ENCODE peak calls at places on chromosomes 4 and X, in six cellular contexts. One of them, this sample, is unnamed.

GRCh38 chr4:140653718-140654515 is 85.2 kb upstream of the UCP1 start:
- DNase-seq in HFFc6: no peak
- DNase-seq in ascending aorta: no peak
- DNase-seq in bronchial epithelial cell: no peak
- DNase-seq in lung: no peak
- DNase-seq in mesothelial cell of epicardium: no peak
- DNase-seq in this sample: no peak

GRCh38 chr4:87068591-87069021 is 133.8 kb downstream of the AFF1 start:
- DNase-seq in ascending aorta: no peak
- DNase-seq in bronchial epithelial cell: no peak
- DNase-seq in lung: no peak
- DNase-seq in mesothelial cell of epicardium: no peak
- DNase-seq in HFFc6: no peak
- DNase-seq in this sample: no peak

GRCh38 chrX:49053223-49054072 is 5.4 kb upstream of the CCDC120 start:
- DNase-seq in HFFc6: no peak
- DNase-seq in ascending aorta: peak
- DNase-seq in bronchial epithelial cell: no peak
- DNase-seq in lung: peak
- DNase-seq in mesothelial cell of epicardium: peak
- DNase-seq in this sample: no peak

GRCh38 chr4:42347076-42347475 is 50.2 kb upstream of the SHISA3 start:
- DNase-seq in bronchial epithelial cell: no peak
- DNase-seq in ascending aorta: no peak
- DNase-seq in lung: no peak
- DNase-seq in HFFc6: no peak
- DNase-seq in mesothelial cell of epicardium: no peak
- DNase-seq in this sample: no peak

GRCh38 chrX:11836284-11836683 is 78.2 kb downstream of the MSL3 start:
- DNase-seq in lung: no peak
- DNase-seq in HFFc6: no peak
- DNase-seq in ascending aorta: no peak
- DNase-seq in bronchial epithelial cell: peak
- DNase-seq in mesothelial cell of epicardium: no peak
- DNase-seq in this sample: no peak

GRCh38 chr4:33715996-33716395 is 2528.3 kb downstream of the ARAP2 start:
- DNase-seq in ascending aorta: no peak
- DNase-seq in bronchial epithelial cell: peak
- DNase-seq in mesothelial cell of epicardium: no peak
- DNase-seq in lung: no peak
- DNase-seq in HFFc6: peak
- DNase-seq in this sample: peak

GRCh38 chr4:55409468-55410171 is 13.9 kb downstream of the TMEM165 start:
- DNase-seq in ascending aorta: peak
- DNase-seq in mesothelial cell of epicardium: no peak
- DNase-seq in bronchial epithelial cell: no peak
- DNase-seq in HFFc6: no peak
- DNase-seq in lung: no peak
- DNase-seq in this sample: no peak

GRCh38 chr4:4521069-4521468 is 20.8 kb downstream of the STX18 start:
- DNase-seq in ascending aorta: no peak
- DNase-seq in lung: no peak
- DNase-seq in HFFc6: no peak
- DNase-seq in bronchial epithelial cell: no peak
- DNase-seq in mesothelial cell of epicardium: no peak
- DNase-seq in this sample: no peak

GRCh38 chr4:182914357-182914756 is 2.8 kb downstream of the DCTD start:
- DNase-seq in mesothelial cell of epicardium: no peak
- DNase-seq in lung: no peak
- DNase-seq in bronchial epithelial cell: no peak
- DNase-seq in ascending aorta: no peak
- DNase-seq in HFFc6: no peak
- DNase-seq in this sample: no peak

GRCh38 chr4:182918791-182919302 is 1.7 kb upstream of the DCTD start:
- DNase-seq in HFFc6: no peak
- DNase-seq in mesothelial cell of epicardium: no peak
- DNase-seq in lung: no peak
- DNase-seq in ascending aorta: no peak
- DNase-seq in bronchial epithelial cell: peak
- DNase-seq in this sample: no peak

GRCh38 chr4:182917182-182918043 is at the start of gene DCTD:
- DNase-seq in mesothelial cell of epicardium: peak
- DNase-seq in bronchial epithelial cell: peak
- DNase-seq in lung: peak
- DNase-seq in HFFc6: peak
- DNase-seq in ascending aorta: peak
- DNase-seq in this sample: peak

GRCh38 chr4:182918044-182918607 is 940 bp upstream of the DCTD start:
- DNase-seq in ascending aorta: no peak
- DNase-seq in lung: no peak
- DNase-seq in mesothelial cell of epicardium: no peak
- DNase-seq in HFFc6: no peak
- DNase-seq in bronchial epithelial cell: peak
- DNase-seq in this sample: peak

GRCh38 chr4:182916483-182917181 is 554 bp downstream of the DCTD start:
- DNase-seq in lung: peak
- DNase-seq in ascending aorta: peak
- DNase-seq in bronchial epithelial cell: peak
- DNase-seq in mesothelial cell of epicardium: peak
- DNase-seq in HFFc6: peak
- DNase-seq in this sample: peak
- TF ChIP-seq CTCF in lung: no peak
- TF ChIP-seq CTCF in ascending aorta: no peak
- TF ChIP-seq CTCF in bronchial epithelial cell: no peak
- TF ChIP-seq CTCF in mesothelial cell of epicardium: no peak
- TF ChIP-seq CTCF in HFFc6: no peak
- TF ChIP-seq CTCF in this sample: no peak

DNA sequence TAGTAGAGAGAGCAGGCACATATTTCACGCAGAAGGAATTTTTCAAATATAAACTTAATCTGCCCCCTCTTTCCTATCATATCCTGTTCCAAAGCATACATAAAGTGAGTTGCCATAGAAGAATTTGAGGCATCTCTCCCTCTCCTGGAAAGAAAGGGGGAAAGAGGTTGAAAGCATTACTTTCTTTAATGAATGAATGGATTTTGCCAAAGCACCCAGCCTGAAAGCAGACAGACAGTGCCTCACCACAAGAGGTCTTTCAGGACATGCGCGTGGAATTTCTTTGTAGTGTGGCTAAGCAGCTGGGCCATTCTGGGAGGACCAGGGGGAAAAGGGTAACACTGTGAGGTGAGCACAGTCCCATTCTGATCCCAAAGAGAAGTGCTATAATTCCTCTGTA is 651.4 kb downstream of the IQCM start:
- DNase-seq in bronchial epithelial cell: no peak
- DNase-seq in HFFc6: peak
- DNase-seq in lung: no peak
- DNase-seq in mesothelial cell of epicardium: peak
- DNase-seq in ascending aorta: no peak
- DNase-seq in this sample: no peak
- TF ChIP-seq CTCF in bronchial epithelial cell: no peak
- TF ChIP-seq CTCF in HFFc6: peak
- TF ChIP-seq CTCF in lung: no peak
- TF ChIP-seq CTCF in mesothelial cell of epicardium: no peak
- TF ChIP-seq CTCF in ascending aorta: no peak
- TF ChIP-seq CTCF in this sample: no peak

DNA sequence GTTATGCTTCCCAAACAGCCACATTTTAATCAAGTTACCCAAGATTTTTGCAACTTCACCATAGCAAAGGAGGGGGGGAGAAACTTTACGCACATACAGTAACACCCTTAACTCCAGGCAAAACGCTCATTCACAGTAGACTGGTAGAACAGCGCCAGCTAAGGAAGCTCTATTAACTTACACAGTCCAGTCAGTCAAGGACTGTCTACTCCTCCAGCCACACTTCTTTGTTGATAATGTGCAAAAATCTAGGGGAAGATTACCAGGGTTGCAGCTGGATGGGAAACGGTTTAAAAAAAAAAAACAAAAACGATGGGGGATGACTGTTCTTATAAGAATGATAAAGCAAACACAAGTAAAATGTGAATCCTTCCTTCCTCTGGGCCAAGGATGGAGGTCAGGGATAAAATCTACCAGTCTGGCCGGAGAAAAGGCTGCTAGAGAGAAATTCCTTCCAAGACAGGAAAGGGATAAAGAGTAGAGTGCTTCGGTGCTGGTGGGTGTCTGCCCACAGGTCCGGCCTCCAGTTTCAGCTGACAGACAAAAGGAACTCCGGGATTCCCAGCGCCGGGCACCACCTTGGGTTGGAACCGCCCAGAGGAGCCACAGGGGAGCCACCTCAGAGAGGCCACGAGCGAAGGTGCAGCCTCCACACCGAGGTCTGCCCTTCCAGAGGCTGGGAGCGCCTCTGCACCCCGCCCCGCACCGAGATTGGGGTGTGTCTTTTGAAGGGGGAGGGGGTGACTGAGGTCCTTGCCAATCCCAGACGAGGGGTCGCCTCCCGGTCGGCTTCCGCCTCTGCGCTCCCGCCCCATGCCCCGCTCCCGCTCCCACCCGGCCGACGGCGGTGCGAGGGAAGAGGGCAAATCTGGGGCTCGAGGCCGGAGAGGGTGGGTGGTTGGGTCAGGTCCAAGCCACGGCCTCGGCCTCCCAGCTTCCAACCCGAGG is 789 bp downstream of the ANKRD50 start:
- DNase-seq in bronchial epithelial cell: peak
- DNase-seq in ascending aorta: peak
- DNase-seq in mesothelial cell of epicardium: no peak
- DNase-seq in lung: peak
- DNase-seq in HFFc6: peak
- DNase-seq in this sample: peak
- TF ChIP-seq CTCF in bronchial epithelial cell: no peak
- TF ChIP-seq CTCF in ascending aorta: peak
- TF ChIP-seq CTCF in mesothelial cell of epicardium: no peak
- TF ChIP-seq CTCF in lung: no peak
- TF ChIP-seq CTCF in HFFc6: peak
- TF ChIP-seq CTCF in this sample: no peak

GRCh38 chr4:178174756-178175155 is 732.5 kb upstream of the AGA start:
- DNase-seq in bronchial epithelial cell: peak
- DNase-seq in lung: no peak
- DNase-seq in mesothelial cell of epicardium: no peak
- DNase-seq in HFFc6: no peak
- DNase-seq in ascending aorta: no peak
- DNase-seq in this sample: no peak

DNA sequence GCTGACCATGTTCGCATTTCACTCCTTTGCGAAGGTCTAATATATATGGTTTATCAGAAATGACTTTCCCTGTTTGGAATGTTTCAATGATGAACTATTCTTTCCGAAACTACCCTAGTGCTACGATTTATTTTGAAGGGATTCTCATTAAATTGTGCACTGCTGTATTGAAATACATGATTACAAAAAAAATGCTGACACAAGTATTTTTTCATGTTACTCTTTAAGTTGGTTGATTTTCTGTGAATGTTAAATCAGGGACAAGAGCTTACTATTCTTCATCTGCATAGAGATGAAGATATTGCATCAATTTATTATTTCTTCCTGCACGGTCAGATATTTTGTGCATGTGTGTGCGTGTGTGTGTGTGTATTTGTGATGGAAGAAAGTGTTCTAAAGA is 731.5 kb upstream of the AGA start:
- DNase-seq in HFFc6: no peak
- DNase-seq in bronchial epithelial cell: no peak
- DNase-seq in ascending aorta: no peak
- DNase-seq in mesothelial cell of epicardium: no peak
- DNase-seq in lung: no peak
- DNase-seq in this sample: no peak
- TF ChIP-seq CTCF in HFFc6: no peak
- TF ChIP-seq CTCF in bronchial epithelial cell: no peak
- TF ChIP-seq CTCF in ascending aorta: no peak
- TF ChIP-seq CTCF in mesothelial cell of epicardium: no peak
- TF ChIP-seq CTCF in lung: no peak
- TF ChIP-seq CTCF in this sample: no peak

GRCh38 chr4:37603711-37604110 is 82.5 kb downstream of the RELL1 start:
- DNase-seq in bronchial epithelial cell: no peak
- DNase-seq in ascending aorta: no peak
- DNase-seq in lung: no peak
- DNase-seq in HFFc6: no peak
- DNase-seq in mesothelial cell of epicardium: no peak
- DNase-seq in this sample: no peak
- TF ChIP-seq CTCF in bronchial epithelial cell: no peak
- TF ChIP-seq CTCF in ascending aorta: no peak
- TF ChIP-seq CTCF in lung: no peak
- TF ChIP-seq CTCF in HFFc6: no peak
- TF ChIP-seq CTCF in mesothelial cell of epicardium: no peak
- TF ChIP-seq CTCF in this sample: no peak

DNA sequence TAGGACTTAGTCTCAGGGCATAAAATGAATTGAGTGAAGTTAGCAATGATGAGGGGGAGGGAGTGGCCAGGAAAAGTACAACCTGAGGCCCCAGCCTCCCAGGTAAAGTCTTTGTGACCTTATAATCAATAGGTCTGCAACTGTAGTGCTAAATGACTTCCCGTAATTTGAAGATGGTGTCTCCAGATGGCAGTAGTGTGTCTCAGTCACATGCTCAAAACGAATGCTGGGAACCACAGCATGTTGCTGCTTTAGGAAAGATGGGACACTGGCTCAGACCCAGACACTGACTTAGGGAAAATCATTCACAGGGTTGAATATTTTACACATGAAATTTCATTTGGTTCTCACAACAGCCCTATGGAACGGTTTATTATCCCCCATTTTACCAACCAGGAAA is 10.3 kb downstream of the SRPX2 start:
- DNase-seq in HFFc6: peak
- DNase-seq in mesothelial cell of epicardium: no peak
- DNase-seq in ascending aorta: no peak
- DNase-seq in bronchial epithelial cell: peak
- DNase-seq in lung: no peak
- DNase-seq in this sample: peak
- TF ChIP-seq CTCF in HFFc6: peak
- TF ChIP-seq CTCF in mesothelial cell of epicardium: no peak
- TF ChIP-seq CTCF in ascending aorta: no peak
- TF ChIP-seq CTCF in bronchial epithelial cell: peak
- TF ChIP-seq CTCF in lung: no peak
- TF ChIP-seq CTCF in this sample: no peak

This sample was measured in MCF 10A.